ENCODE peak calls at places on chromosome 10, in seven cellular contexts. G, J, V, A, B, N and P are unnamed samples.

GRCh38 chr10:36232935-36233334 is 590.8 kb upstream of the FZD8 start:
- DNase-seq in G (no peak), J (no peak), V (no peak), A (no peak), B (no peak), N (no peak), P (no peak)

GRCh38 chr10:36450385-36450784 is 675.0 kb upstream of the ANKRD30A start:
- DNase-seq in G (peak), J (no peak), V (no peak), A (no peak), B (no peak), N (no peak), P (no peak)

GRCh38 chr10:16606421-16606820 is 84.7 kb upstream of the C1QL3 start:
- DNase-seq in G (no peak), J (no peak), V (no peak), A (no peak), B (no peak), N (no peak), P (no peak)

GRCh38 chr10:126160971-126161630 is 227.2 kb downstream of the ADAM12 start:
- DNase-seq in G (no peak), J (peak), V (no peak), A (no peak), B (no peak), N (no peak), P (no peak)

GRCh38 chr10:92094960-92095359 is 171.4 kb downstream of the BTAF1 start:
- DNase-seq in G (no peak), J (no peak), V (no peak), A (no peak), B (no peak), N (no peak), P (no peak)

GRCh38 chr10:122435212-122435827 is 19.1 kb upstream of the ARMS2 start:
- DNase-seq in G (peak), J (peak), V (no peak), A (no peak), B (no peak), N (no peak), P (peak)

GRCh38 chr10:44334621-44335184 is 50.2 kb downstream of the CXCL12 start:
- DNase-seq in G (peak), J (no peak), V (no peak), A (no peak), B (no peak), N (no peak), P (no peak)

GRCh38 chr10:13890617-13891541 is 304.1 kb downstream of the PRPF18 start:
- DNase-seq in G (no peak), J (no peak), V (no peak), A (no peak), B (no peak), N (peak), P (no peak)

GRCh38 chr10:54396004-54396403 is 405.0 kb downstream of the PCDH15 start:
- DNase-seq in G (no peak), J (no peak), V (no peak), A (no peak), B (no peak), N (no peak), P (no peak)

GRCh38 chr10:33132626-33133025 is 174.6 kb upstream of the ITGB1 start:
- DNase-seq in G (no peak), J (peak), V (no peak), A (no peak), B (no peak), N (no peak), P (no peak)

GRCh38 chr10:77286851-77287250 is 350.8 kb downstream of the KCNMA1 start:
- DNase-seq in G (no peak), J (no peak), V (no peak), A (no peak), B (no peak), N (no peak), P (no peak)

GRCh38 chr10:77586719-77587423 is 50.7 kb downstream of the KCNMA1 start:
- DNase-seq in G (peak), J (peak), V (no peak), A (no peak), B (no peak), N (peak), P (no peak)

GRCh38 chr10:62233494-62234283 is 35.0 kb downstream of the RTKN2 start:
- DNase-seq in G (no peak), J (peak), V (no peak), A (no peak), B (no peak), N (no peak), P (no peak)

GRCh38 chr10:94085766-94086437 is 92.2 kb downstream of the PLCE1 start:
- DNase-seq in G (no peak), J (no peak), V (no peak), A (no peak), B (no peak), N (no peak), P (no peak)

GRCh38 chr10:121375201-121375600 is 223.0 kb downstream of the FGFR2 start:
- DNase-seq in G (no peak), J (no peak), V (no peak), A (no peak), B (no peak), N (no peak), P (no peak)

GRCh38 chr10:110005716-110006115 is 2.1 kb upstream of the ADD3 start:
- DNase-seq in G (peak), J (peak), V (peak), A (peak), B (no peak), N (peak), P (no peak)
- H3K4me3 ChIP-seq in G (peak), J (peak), V (no peak), A (no peak), B (no peak), N (peak), P (no peak)

GRCh38 chr10:43108951-43109350 is 29.3 kb upstream of the CSGALNACT2 start:
- DNase-seq in G (no peak), J (no peak), V (no peak), A (peak), B (no peak), N (no peak), P (no peak)

GRCh38 chr10:43105119-43105792 is 28.4 kb downstream of the RET start:
- DNase-seq in G (no peak), J (peak), V (peak), A (peak), B (peak), N (peak), P (no peak)

GRCh38 chr10:43102063-43102828 is 25.4 kb downstream of the RET start:
- DNase-seq in G (no peak), J (no peak), V (no peak), A (no peak), B (no peak), N (no peak), P (no peak)

GRCh38 chr10:43106256-43107091 is 29.6 kb downstream of the RET start:
- DNase-seq in G (no peak), J (no peak), V (peak), A (peak), B (no peak), N (no peak), P (no peak)

DNA sequence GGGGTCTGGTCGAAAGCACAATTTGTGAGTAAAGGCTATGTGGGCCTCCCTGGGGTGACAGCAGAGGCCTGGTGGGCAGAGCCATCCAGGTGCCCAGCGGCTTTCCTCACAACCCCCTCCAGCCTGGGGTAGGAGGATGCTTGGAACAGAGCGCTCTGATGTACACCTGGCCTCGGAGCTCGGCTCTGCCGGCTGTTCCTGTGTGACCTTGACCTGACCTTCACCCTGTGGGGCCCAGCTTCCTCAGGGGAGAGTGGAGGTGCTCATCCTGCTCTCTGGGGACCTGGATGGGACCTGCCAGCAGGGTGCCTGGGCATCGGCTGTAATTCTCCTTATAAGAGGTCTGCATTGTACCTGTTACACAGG is 28.9 kb downstream of the RET start:
- DNase-seq in G (no peak), J (no peak), V (no peak), A (peak), B (no peak), N (no peak), P (no peak)
- H3K4me3 ChIP-seq in G (no peak), J (no peak), V (no peak), A (no peak), B (no peak), N (no peak), P (no peak)

DNA sequence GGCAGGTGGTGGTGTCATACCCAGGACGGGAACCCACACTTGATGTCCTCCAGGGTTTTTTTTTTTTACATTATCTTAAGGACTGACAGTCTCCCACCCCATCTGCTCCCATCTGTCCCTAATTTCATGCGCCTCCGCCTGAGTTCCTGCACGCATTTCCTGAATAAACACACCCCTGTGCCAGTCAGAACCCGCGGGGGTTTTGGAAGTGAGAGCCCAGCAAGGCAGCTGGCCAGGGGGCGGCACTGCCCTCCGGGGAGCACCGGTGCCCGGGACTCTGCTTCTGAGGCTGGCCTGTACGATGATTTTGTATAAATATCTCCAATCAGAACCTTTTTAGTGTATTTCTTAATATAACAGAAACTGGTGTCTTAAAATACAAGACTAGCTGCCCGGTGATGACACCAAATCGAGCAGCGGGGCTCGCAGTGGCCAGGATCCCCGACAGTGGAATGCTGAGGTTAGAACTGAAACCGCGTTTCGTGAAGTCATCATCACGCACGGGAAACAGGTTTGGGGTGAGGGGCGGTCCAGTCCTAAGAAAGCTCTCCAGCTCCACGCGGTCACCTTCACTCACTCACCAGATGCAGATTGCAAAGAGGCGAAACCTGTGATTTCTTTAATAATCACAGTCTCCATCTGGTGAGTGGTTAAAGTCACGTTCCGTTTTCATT is 19.8 kb downstream of the BNIP3 start:
- DNase-seq in G (no peak), J (no peak), V (no peak), A (no peak), B (no peak), N (no peak), P (no peak)
- H3K4me3 ChIP-seq in G (no peak), J (no peak), V (no peak), A (no peak), B (no peak), N (peak), P (no peak)

DNA sequence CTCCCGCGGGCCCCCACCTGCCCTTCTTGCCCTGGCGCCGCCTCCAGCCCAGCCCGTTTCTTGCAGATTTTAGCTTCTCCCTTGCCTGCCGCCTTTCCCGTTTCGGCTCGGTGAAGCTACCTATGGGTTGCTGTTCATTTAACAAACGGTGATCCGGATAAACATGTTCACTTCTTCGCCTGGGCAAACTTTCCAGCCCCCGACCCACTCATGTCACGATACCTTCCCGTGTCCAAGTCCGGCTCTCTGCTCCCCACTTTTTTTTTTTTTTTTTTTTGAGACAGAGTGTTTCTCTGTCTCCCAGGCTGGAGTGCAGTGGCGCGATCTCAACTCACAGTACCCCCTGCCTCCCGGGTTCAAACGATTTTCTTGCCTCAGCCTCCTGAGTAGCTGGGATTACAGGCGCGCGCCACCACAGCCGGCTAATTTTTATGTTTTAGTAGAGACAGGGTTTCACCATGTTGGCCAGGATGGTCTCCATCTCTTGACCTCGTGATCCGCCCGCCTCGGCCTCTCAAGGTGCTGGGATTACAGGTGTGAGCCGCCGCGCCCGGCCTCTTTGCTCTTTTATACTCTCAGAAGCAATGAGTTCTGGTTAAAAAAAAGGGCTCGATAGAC is 959 bp upstream of the ZNF438 start:
- DNase-seq in G (no peak), J (no peak), V (peak), A (peak), B (no peak), N (peak), P (no peak)
- H3K4me3 ChIP-seq in G (peak), J (peak), V (peak), A (peak), B (peak), N (peak), P (peak)

GRCh38 chr10:26780793-26781601 is 79.8 kb downstream of the ABI1 start:
- DNase-seq in G (peak), J (peak), V (no peak), A (no peak), B (peak), N (no peak), P (peak)
- H3K4me3 ChIP-seq in G (no peak), J (no peak), V (no peak), A (no peak), B (no peak), N (no peak), P (no peak)

GRCh38 chr10:6062101-6062771 is at the start of gene IL2RA:
- DNase-seq in G (no peak), J (no peak), V (peak), A (no peak), B (no peak), N (no peak), P (no peak)
- H3K4me3 ChIP-seq in G (no peak), J (no peak), V (no peak), A (no peak), B (peak), N (peak), P (peak)

DNA sequence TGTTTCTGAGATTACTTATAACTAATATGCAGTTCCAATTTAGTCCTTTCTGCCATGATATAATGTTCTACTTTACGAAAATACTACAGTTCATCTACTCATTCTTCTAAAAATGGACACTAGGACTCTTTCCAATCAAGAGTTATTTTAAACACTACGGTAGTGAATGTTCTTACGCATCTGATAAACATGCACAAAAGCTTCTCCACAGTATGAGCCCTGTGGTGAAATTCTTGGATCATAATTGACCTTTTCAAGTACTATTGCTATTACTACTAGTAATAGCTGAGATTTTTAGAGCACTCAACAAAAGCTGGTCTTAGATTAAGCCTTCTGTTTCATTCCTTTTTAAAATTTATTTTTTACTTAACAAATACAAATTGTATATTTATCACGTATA is 106.4 kb downstream of the CH25H start:
- DNase-seq in G (peak), J (no peak), V (no peak), A (no peak), B (no peak), N (no peak), P (no peak)
- H3K4me3 ChIP-seq in G (no peak), J (no peak), V (no peak), A (no peak), B (no peak), N (no peak), P (no peak)

DNA sequence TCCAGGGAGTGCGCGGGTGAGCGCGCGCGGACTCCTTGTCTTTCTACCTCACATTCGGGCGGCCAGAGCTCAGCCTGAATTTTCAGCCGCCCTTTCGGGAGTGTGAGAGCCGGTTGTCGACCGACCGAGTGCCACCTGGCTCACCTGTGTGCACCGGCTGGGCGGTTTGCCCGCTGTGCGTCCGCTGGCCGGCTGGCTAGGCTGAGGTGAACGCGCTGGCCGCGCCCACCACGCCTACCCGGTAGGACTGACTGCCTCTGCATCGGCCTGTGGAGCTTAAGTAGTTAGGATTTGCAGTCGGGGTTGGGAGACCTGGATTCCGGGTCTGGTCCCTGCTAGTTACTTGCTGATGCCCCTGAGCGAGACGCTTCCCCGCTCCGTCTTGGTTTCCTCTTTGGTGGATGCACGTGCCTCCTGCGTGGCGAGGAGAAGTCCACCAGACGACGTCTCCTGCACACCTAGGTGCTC is 553 bp downstream of the TSPAN15 start:
- DNase-seq in G (no peak), J (peak), V (peak), A (peak), B (no peak), N (no peak), P (no peak)
- H3K4me3 ChIP-seq in G (peak), J (peak), V (peak), A (peak), B (peak), N (peak), P (peak)

GRCh38 chr10:68145705-68146104 is 36.4 kb downstream of the MYPN start:
- DNase-seq in G (no peak), J (no peak), V (no peak), A (no peak), B (no peak), N (no peak), P (no peak)

GRCh38 chr10:68151453-68151852 is 42.2 kb downstream of the MYPN start:
- DNase-seq in G (no peak), J (no peak), V (no peak), A (no peak), B (no peak), N (no peak), P (no peak)

GRCh38 chr10:68142761-68143160 is 33.5 kb downstream of the MYPN start:
- DNase-seq in G (no peak), J (no peak), V (no peak), A (no peak), B (no peak), N (no peak), P (no peak)

GRCh38 chr10:68144709-68145108 is 35.4 kb downstream of the MYPN start:
- DNase-seq in G (no peak), J (no peak), V (no peak), A (no peak), B (no peak), N (no peak), P (no peak)

DNA sequence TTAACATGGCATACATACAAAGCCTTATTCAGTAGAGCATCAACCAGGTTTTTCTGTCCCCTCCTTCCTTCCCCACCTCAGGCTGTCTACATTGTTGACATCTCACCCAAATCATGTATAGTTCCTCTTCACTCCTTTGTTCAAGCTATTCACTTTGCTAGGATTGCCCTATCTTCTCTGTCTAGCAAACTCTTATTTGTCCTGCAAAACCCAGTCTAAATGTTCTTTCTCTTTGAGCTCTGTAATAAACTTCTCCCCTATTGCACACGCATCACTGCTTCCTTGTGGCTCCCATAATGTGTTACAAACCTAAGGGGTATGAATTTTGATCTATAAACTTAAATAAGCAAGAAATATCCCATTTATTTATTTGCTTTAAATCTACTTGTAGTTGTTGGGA is 36.8 kb downstream of the MYPN start:
- DNase-seq in G (no peak), J (no peak), V (no peak), A (no peak), B (no peak), N (no peak), P (no peak)
- H3K4me3 ChIP-seq in G (no peak), J (no peak), V (no peak), A (no peak), B (no peak), N (no peak), P (no peak)

GRCh38 chr10:79285315-79286185 is 61.7 kb upstream of the PPIF start:
- DNase-seq in G (no peak), J (no peak), V (no peak), A (no peak), B (peak), N (no peak), P (peak)
- H3K4me3 ChIP-seq in G (no peak), J (no peak), V (no peak), A (no peak), B (peak), N (no peak), P (peak)